ENCODE peak calls at places on chromosome 3, in six cellular contexts. J, A, N, U, S and C are unnamed samples.

GRCh38 chr3:64388886-64389285 is 163.6 kb upstream of the PRICKLE2 start:
- DNase-seq in A (no peak), N (peak; percentile 33), S (no peak), J (no peak), U (no peak), C (no peak)

GRCh38 chr3:49899815-49900214 is 3.9 kb downstream of the MST1R start:
- DNase-seq in N (no peak), A (peak; percentile 46), S (peak; percentile 0), U (no peak), J (peak; percentile 52), C (peak; percentile 23)

GRCh38 chr3:112390783-112391641 is 58.1 kb downstream of the CD200 start:
- DNase-seq in S (no peak), J (no peak), A (peak; percentile 99), N (peak; percentile 98), U (peak; percentile 78), C (peak; percentile 51)

GRCh38 chr3:131535131-131535530 is 32.4 kb upstream of the MRPL3 start:
- DNase-seq in J (no peak), N (peak; percentile 65), A (peak; percentile 37), U (peak; percentile 13), S (no peak), C (peak; percentile 78)

GRCh38 chr3:177144922-177145321 is 52.4 kb downstream of the TBL1XR1 start:
- DNase-seq in U (peak; percentile 52), S (no peak), A (no peak), N (no peak), J (no peak), C (peak; percentile 38)

GRCh38 chr3:104257486-104257885 is 1109.2 kb upstream of the ALCAM start:
- DNase-seq in A (no peak), J (no peak), N (no peak), S (no peak), U (no peak), C (no peak)

GRCh38 chr3:32000877-32001276 is 19.3 kb downstream of the ZNF860 start:
- DNase-seq in S (no peak), U (no peak), A (no peak), J (no peak), N (no peak), C (no peak)

GRCh38 chr3:61134532-61134931 is 116.7 kb downstream of the FHIT start:
- DNase-seq in N (no peak), S (no peak), U (no peak), J (no peak), A (no peak), C (no peak)

GRCh38 chr3:53938645-53939044 is 47.0 kb upstream of the SELENOK start:
- DNase-seq in U (peak; percentile 53), S (peak; percentile 48), N (peak; percentile 41), A (peak; percentile 71), J (peak; percentile 57), C (peak; percentile 69)